ENCODE peak calls at places on chromosomes 12 and 14, in five cellular contexts. F is PC-3, G is HepG2, J is endothelial cell of umbilical vein, U is HCT116. E is an unnamed sample. For H4K20me1, the result is how much of the 10 kb centered on the place peaks cover.

GRCh38 chr12:65810036-65810435 is 14.2 kb upstream of the HMGA2 start:
- DNase-seq in G (no peak), J (no peak), F (no peak), U (no peak), E (no peak)

GRCh38 chr14:61573748-61574513 is 121.4 kb upstream of the HIF1A start:
- DNase-seq in G (no peak), F (peak), J (no peak), U (no peak), E (no peak)

GRCh38 chr12:52945389-52946232 is 3.3 kb upstream of the KRT18 start:
- DNase-seq in U (no peak), J (peak), F (peak), G (peak), E (peak)

GRCh38 chr14:75831455-75831854 is 150.3 kb downstream of the TGFB3 start:
- DNase-seq in U (no peak), J (no peak), F (peak), G (peak), E (no peak)

GRCh38 chr12:119788783-119789182 is 88.3 kb downstream of the CIT start:
- DNase-seq in G (no peak), F (no peak), J (no peak), U (no peak), E (no peak)

GRCh38 chr12:25415004-25415403 is 138.1 kb downstream of the LMNTD1 start:
- DNase-seq in F (no peak), U (no peak), J (no peak), G (no peak), E (no peak)

GRCh38 chr12:76927170-76927784 is 48.5 kb upstream of the CSRP2 start:
- DNase-seq in F (peak), J (peak), U (peak), G (peak), E (peak)

GRCh38 chr12:121789800-121790748 is 3.4 kb downstream of the RHOF start:
- DNase-seq in F (peak), G (no peak), J (no peak), U (no peak), E (peak)

GRCh38 chr12:97223419-97223818 is 239.2 kb upstream of the RMST start:
- DNase-seq in U (no peak), F (no peak), J (no peak), G (no peak), E (no peak)

GRCh38 chr12:13780453-13780852 is 200.9 kb downstream of the GRIN2B start:
- DNase-seq in F (no peak), G (no peak), J (no peak), U (no peak), E (no peak)

GRCh38 chr12:46524778-46525177 is 152.2 kb upstream of the SLC38A2 start:
- DNase-seq in G (no peak), J (peak), U (no peak), F (no peak), E (peak)

GRCh38 chr12:49295087-49296001 is at the start of gene PRPH:
- DNase-seq in J (no peak), F (no peak), G (no peak), U (no peak), E (peak)

GRCh38 chr12:95319694-95320331 is 102.2 kb downstream of the VEZT start:
- DNase-seq in J (no peak), F (peak), G (no peak), U (no peak), E (no peak)

GRCh38 chr12:810635-811415 is 58.4 kb downstream of the WNK1 start:
- DNase-seq in F (no peak), G (no peak), J (no peak), U (no peak), E (no peak)

GRCh38 chr14:104794641-104795467 is 694 bp downstream of the AKT1 start:
- DNase-seq in U (no peak), G (no peak), J (peak), F (peak), E (peak)

GRCh38 chr12:47378222-47378582 is 298.4 kb upstream of the AMIGO2 start:
- DNase-seq in J (peak), F (no peak), G (no peak), U (no peak), E (no peak)

GRCh38 chr14:99559286-99559990 is 44.6 kb downstream of the CCDC85C start:
- DNase-seq in U (no peak), G (no peak), J (no peak), F (no peak), E (no peak)

GRCh38 chr14:99560403-99560802 is 43.6 kb downstream of the CCDC85C start:
- DNase-seq in J (no peak), G (no peak), F (no peak), U (no peak), E (no peak)

GRCh38 chr14:99562848-99563748 is 40.9 kb downstream of the CCDC85C start:
- DNase-seq in F (peak), U (no peak), J (peak), G (peak), E (peak)

GRCh38 chr14:99561827-99562226 is 42.2 kb downstream of the CCDC85C start:
- DNase-seq in G (no peak), F (no peak), U (no peak), J (no peak), E (no peak)

DNA sequence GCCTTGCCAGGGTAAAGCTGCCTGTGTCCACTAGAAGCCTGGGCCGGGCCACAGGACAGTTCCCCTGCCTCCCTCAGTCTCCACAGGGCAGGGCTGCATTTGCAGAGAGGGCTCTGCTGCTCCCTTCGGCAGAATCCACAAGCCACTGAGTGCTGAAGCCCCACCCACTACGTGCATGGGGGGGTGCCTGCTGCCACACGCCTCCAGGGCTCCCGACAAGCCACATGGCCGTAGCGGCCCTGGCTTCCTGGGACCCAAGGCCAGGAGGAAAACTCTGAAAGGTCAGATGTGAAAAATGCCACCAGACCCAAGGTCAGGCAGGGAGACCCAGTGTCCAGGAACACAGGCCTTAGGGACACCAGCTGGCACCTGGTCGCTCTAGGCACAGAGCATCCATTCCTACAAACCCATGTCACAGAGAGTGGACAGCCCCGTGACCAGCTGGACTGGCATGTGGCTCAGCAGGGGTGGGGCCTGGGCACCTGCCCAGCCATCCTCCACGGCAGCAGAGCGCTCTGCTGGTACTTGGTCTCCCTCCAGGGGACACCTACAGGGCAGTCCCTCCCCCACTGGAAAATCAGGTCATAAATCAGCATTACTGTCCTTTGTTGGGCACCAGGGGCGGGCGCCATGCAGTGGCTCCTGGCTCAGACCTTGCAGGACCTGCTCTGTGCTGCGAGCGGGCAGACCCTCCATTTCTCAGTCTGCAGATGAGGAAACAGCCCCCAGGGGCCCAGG is 42.9 kb downstream of the CCDC85C start:
- DNase-seq in U (no peak), J (no peak), G (no peak), F (peak), E (no peak)
- H4K20me1 ChIP-seq in U (under half), J (under half), G (under half), F (under half), E (under half)

DNA sequence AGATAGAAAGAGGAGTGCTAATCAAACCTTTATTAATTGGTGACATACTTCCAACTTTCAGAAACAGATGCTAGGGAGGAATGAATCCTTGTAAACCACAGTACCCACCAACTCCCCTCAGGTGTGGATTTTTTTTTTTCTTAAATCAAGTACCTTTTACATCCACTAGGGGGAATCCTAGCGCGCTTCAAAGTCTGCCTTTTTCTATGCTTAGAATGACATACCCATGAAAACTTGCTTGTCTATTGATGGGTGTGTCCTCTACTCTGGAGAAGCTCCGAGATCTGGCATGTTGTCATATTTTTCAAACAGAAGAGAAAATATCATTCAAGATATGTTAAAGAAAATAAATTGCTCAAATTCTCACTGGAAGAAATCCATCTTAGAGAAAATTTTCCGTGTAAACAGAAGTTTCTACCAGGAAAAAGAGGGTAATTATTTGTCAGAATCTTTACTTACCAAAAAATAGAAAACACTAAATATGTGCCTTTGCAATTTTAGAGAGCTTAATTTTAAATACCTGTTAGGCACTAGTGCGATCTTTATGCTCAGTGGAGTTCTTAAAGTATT is 14.1 kb upstream of the PLXNC1 start:
- DNase-seq in G (peak), J (peak), F (peak), U (peak), E (peak)
- H3K4me2 ChIP-seq in G (no peak), J (no peak), F (peak), U (peak), E (no peak)

GRCh38 chr14:21099596-21099985 is 1.1 kb upstream of the ZNF219 start:
- DNase-seq in F (no peak), U (no peak), G (no peak), J (no peak), E (no peak)
- H3K27ac ChIP-seq in F (no peak), U (no peak), G (no peak), J (no peak), E (peak)

DNA sequence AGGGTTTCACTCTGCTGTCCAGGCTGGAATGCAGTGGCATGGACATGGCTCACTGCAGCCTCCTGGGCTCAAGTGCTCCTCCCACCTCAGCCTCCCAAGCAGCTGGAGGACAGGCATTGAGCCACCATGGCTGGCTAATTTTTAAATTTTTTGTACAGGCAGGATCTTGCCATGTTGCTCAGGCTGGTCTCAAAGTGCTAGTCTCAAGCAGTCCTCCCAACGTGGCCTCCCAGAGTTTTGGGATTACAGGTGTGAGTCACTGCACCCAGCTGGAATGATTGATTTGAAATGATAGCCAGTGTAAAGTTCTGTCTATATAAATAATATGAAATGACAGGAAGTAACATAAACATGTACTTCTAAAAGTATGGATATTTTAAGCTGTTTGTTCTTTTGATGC is 172.7 kb downstream of the FUT8 start:
- DNase-seq in U (no peak), J (no peak), F (peak), G (no peak), E (no peak)
- H4K20me1 ChIP-seq in U (under half), J (under half), F (under half), G (under half), E (under half)

DNA sequence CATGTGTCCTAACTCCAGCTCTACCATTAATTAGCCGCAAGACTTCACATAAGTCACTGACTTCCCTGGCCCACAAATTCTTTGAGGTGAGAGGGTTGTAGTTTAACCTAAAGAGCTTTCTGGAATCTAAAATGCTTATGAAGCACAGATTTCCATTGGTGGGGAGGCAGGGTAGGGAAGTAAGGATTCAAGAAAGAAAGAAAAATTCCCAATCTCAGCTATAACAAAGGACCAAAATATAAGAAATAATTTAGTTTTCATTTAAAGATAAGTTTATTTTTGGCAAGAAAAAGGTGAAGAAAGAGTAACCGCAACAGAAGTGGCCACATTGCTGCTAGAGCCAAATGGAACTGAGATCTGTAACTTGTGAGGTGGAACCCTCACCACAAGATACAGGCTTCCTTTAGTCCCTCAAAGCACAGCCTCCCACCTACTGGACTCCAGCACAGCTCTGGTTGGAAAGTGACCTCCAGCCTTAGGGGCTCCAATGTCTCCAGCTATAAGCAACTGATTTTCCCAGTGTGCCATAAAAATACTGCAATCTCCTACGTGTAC is 23.6 kb downstream of the DAD1 start:
- DNase-seq in J (no peak), F (no peak), U (no peak), G (no peak), E (no peak)
- H3K4me2 ChIP-seq in J (no peak), F (no peak), U (no peak), G (no peak), E (no peak)

DNA sequence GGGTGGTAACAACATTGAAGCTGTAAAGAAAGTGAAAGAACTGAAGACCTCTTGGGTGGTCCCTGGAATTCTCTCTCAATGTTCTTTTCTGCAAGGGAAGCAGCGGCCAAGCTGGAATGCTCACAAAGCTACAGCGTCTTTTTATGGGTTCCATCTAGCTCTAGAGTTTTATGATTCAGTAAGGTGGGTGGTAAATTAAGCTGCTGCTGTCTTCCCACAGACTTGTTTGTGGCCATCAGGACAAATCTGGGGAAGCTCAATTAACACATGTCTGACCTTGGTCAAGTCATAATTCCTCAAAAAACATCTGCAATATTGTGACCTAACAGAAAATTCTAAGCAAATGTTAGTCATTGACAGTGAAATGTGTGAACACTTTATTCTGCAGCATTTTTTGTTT is 139.1 kb downstream of the MED13L start:
- DNase-seq in J (no peak), G (no peak), U (no peak), F (no peak), E (peak)
- H3K27ac ChIP-seq in J (no peak), G (no peak), U (no peak), F (no peak), E (peak)

GRCh38 chr12:12244341-12244740 is 22.5 kb downstream of the LRP6 start:
- DNase-seq in J (no peak), F (no peak), U (no peak), G (no peak), E (no peak)

GRCh38 chr12:12247584-12247983 is 19.3 kb downstream of the LRP6 start:
- DNase-seq in U (no peak), J (no peak), F (no peak), G (no peak), E (no peak)

GRCh38 chr12:12254549-12254948 is 12.3 kb downstream of the LRP6 start:
- DNase-seq in F (no peak), U (no peak), J (no peak), G (no peak), E (no peak)

DNA sequence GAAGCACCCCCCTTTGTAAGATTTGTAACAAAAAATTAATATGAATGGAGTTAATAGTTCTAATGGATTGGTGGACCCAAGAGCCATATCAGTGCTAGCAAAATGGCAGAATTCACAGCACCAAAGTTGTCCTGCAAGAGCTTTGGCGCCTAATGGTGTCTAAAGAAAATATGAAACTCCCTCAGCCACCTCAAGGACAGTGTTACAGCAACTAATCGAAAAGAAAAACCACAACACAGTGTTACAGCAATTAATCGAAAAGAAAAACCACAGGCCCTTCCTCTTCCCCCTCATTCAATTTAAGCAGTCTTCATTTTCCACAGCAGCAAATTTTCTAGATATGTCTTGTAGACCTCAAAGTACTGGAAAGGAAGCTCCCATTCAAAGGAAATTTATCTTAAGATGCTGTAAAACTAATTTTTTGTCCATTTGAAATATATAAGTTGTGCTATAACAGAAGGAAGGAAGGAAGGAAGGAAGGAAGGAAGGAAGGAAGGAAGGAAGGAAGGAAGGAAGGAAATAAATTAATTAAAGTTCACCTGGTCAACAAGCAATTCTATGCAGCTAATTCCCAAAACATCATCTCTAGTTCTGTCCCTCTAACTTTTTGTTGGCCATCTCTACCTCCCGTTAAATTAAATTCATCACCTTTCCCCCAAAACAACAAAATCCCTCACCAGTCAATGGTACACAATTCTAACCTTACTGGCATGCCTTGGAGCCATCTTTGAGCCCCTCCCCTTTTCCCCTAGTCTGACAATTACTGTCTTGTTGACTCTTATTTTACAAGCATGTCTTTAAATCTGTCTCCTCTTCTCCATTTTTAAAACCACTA is 17.4 kb downstream of the LRP6 start:
- DNase-seq in J (no peak), F (no peak), G (no peak), U (no peak), E (no peak)
- H4K20me1 ChIP-seq in J (under half), F (under half), G (under half), U (under half), E (under half)

GRCh38 chr12:116338064-116338872 is 60.8 kb upstream of the MED13L start:
- DNase-seq in F (no peak), U (no peak), G (no peak), J (no peak), E (peak)

GRCh38 chr12:116339800-116340371 is 62.4 kb upstream of the MED13L start:
- DNase-seq in J (no peak), U (no peak), G (no peak), F (no peak), E (no peak)

GRCh38 chr12:116336542-116337065 is 59.1 kb upstream of the MED13L start:
- DNase-seq in G (no peak), U (no peak), J (no peak), F (no peak), E (no peak)

GRCh38 chr12:116337312-116337711 is 59.8 kb upstream of the MED13L start:
- DNase-seq in F (no peak), U (no peak), G (no peak), J (no peak), E (peak)

GRCh38 chr12:116339062-116339461 is 61.6 kb upstream of the MED13L start:
- DNase-seq in U (no peak), J (no peak), F (no peak), G (no peak), E (no peak)
- H3K4me2 ChIP-seq in U (no peak), J (no peak), F (no peak), G (no peak), E (no peak)

DNA sequence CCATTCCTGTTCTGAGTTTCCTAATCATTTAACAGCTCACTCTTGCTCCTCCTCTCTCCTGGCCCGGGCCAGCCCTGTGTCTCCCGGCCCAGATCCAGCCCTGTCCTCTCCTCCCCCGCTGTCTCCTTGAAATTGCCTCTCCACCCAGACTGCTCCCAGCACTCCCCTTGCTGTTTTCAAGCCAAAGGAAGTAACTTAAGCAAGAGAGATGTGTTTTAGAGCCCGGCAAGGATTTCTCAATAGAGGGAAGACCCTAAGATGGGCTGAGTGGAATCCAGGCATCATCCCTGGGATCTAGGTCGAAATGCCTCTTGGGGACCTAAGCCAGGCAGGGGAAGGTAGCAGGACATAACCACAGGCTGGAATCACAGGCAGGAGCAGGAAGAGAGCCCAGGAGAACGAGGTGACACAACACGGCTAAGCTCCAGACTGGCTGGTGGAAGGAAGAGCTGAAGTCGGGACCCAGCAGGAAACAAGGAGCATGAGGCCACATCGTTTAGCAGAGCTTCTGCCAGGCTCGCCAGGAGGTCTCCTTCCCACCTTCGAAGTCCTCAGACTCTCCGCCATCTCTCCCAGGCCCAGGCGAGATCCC is 2.0 kb upstream of the LRP1-AS start:
- DNase-seq in F (no peak), U (no peak), J (no peak), G (peak), E (no peak)
- H3K27ac ChIP-seq in F (no peak), U (no peak), J (no peak), G (peak), E (peak)

E was measured in GM23338.